ENCODE peak calls at places on chromosomes 7 and 10, in four cellular contexts. U is A549, Y is K562, M is HepG2. E is an unnamed sample.

GRCh38 chr7:66399566-66399965 is 194.4 kb downstream of the TPST1 start:
- DNase-seq in M (no peak), U (no peak), Y (no peak), E (no peak)

GRCh38 chr7:47531584-47532492 is 50.1 kb downstream of the TNS3 start:
- DNase-seq in Y (no peak), U (peak), M (no peak), E (no peak)

GRCh38 chr7:405489-406211 is 114.0 kb downstream of the PDGFA start:
- DNase-seq in U (no peak), Y (no peak), M (no peak), E (no peak)

GRCh38 chr7:137953692-137954470 is 48.0 kb downstream of the CREB3L2 start:
- DNase-seq in M (no peak), Y (peak), U (peak), E (no peak)

GRCh38 chr7:131336956-131337355 is 9.3 kb downstream of the MKLN1 start:
- DNase-seq in U (peak), Y (peak), M (peak), E (no peak)

GRCh38 chr10:1061930-1062769 is 6.0 kb downstream of the WDR37 start:
- DNase-seq in Y (no peak), U (no peak), M (no peak), E (no peak)

GRCh38 chr7:105439174-105439893 is 50.6 kb upstream of the SRPK2 start:
- DNase-seq in U (peak), Y (peak), M (peak), E (peak)

GRCh38 chr7:155995183-155995612 is 182.9 kb upstream of the SHH start:
- DNase-seq in Y (no peak), U (no peak), M (no peak), E (no peak)

GRCh38 chr10:127935115-127935561 is 28.2 kb downstream of the PTPRE start:
- DNase-seq in Y (no peak), U (no peak), M (no peak), E (no peak)

GRCh38 chr7:145718129-145718528 is 398.5 kb upstream of the CNTNAP2 start:
- DNase-seq in Y (no peak), M (no peak), U (no peak), E (peak)

GRCh38 chr7:55131421-55131929 is 112.7 kb downstream of the EGFR start:
- DNase-seq in M (peak), Y (no peak), U (no peak), E (no peak)

DNA sequence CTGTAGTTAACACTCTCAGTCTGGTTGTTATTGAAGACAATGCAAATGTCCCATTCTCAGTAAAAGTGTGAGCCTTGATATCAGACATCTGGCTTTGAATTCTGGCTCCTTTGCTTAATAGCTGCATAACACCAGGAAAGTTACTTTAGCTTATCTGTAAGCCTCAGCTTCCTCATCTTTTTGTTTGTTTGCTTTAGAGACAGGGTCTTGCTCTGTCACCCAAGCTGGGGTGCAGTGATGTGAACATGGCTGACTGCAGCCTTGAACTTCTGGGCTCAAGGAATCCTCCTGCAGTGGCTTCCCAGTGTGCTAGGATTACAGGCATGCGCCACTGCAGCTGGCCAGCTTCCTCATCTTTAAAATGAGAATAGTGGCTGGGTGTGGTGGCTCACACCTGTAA is 41.3 kb downstream of the CNNM2 start:
- DNase-seq in M (no peak), U (no peak), Y (no peak), E (no peak)
- TF ChIP-seq HMGXB4 in M (no peak), U (no peak), Y (no peak), E (no peak)

GRCh38 chr10:93456480-93456879 is 25.7 kb downstream of the MYOF start:
- DNase-seq in Y (no peak), U (no peak), M (no peak), E (no peak)

GRCh38 chr10:93454146-93454545 is 28.0 kb downstream of the MYOF start:
- DNase-seq in M (no peak), U (no peak), Y (no peak), E (no peak)

GRCh38 chr10:93451244-93451947 is 30.7 kb downstream of the MYOF start:
- DNase-seq in U (no peak), M (no peak), Y (no peak), E (no peak)

GRCh38 chr10:93447970-93448369 is 34.2 kb downstream of the MYOF start:
- DNase-seq in M (no peak), Y (no peak), U (no peak), E (no peak)

DNA sequence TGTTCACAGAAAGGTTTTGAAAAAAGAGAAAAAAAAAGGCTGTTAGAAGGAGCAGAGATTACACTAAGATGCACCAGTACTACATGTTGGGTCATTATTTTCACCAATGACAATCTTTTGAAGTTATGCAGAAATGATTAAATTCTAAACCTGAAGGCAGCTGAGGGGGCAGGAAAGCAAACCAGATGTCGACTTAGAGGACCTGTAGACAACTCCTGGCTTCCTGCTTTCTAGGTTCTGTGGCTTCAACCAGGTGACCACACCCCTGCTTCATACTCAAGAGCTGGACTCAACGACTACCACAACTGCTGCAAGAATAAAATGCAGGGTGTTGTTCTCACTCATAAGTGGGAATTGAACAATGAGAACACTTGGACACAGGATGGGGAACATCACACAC is 30.0 kb downstream of the MYOF start:
- DNase-seq in M (no peak), Y (no peak), U (no peak), E (no peak)
- TF ChIP-seq HMGXB4 in M (no peak), Y (no peak), U (no peak), E (no peak)

DNA sequence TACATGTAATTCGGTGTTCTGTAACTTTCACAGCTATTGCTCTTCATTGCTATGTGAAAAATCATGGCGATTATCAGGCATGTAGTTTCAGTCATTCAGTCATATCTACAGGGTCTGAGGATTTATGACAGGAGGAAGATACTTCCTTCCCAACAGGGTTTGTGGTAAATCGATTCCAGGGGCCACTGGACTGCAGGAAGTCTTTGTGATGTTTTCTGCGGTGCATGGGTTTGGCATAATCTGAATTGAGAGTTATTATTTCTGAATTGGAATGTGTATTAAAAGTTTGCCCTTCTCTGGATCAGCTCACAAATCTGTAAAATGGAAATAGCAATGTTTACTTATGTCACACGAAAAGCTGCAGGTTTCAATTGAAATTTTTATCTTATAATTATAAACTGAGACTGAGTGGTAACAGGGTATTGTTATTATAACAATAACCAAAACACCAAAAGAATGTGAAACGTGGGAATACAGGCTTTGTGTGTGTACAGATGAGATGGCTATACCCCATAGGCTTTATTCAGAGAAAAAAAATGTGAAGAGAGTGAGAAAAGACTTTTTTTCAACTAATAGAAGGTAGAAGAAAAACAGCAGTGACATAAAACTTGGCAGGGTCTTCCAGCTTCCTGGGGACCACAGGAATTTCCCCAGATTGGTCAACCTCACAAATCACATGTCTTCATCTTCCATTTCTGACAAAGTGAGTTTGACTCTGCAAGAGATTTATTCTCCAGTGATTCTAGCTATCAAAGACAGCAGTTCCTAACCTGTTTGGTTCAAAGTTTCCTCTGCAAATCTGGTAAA is 307.7 kb upstream of the NFE2L3 start:
- DNase-seq in M (no peak), Y (no peak), U (no peak), E (no peak)
- TF ChIP-seq HMGXB4 in M (no peak), Y (no peak), U (no peak), E (no peak)

GRCh38 chr7:75762350-75762917 is 9.6 kb downstream of the CCL26 start:
- DNase-seq in M (peak), U (peak), Y (peak), E (no peak)
- TF ChIP-seq HMGXB4 in M (no peak), U (no peak), Y (no peak), E (no peak)

DNA sequence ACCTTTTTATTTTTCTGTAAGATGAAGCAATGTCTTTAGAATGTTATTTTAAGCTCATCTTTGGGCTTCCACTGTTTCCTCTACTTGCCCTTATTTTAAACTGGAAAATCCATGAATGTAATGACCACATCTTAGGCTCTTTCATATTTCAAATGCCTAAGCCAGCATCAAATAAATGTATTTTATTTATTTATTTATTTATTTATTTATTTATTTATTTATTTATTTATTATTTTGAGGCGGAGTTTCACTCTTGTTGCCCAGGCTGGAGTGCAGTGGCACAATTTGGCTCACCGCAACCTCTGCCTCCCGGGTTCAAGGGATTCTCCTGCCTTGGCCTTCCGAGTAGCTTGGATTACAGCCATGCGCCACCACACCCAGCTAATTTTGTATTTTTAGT is 69.2 kb downstream of the HDAC9 start:
- DNase-seq in M (no peak), U (no peak), Y (no peak), E (no peak)
- TF ChIP-seq HMGXB4 in M (no peak), U (no peak), Y (no peak), E (no peak)

DNA sequence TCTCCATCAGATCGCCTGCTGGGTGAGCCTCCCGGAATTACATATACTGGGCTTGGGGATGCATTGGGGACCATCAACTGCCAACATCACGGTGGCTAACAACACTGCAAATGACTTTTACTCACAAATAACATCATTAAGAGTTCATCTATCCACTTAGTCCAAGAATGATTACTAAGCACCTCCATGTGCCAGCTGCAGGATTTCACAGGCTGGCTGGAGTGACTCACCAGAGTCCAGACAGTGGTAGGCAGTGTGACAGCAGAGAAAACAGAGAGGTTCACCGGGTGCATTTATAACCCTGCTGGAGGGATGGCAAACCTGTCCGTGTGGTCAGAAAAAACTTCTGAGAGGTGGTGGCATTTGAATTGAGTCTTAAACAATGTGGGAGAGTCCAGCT is 3.2 kb upstream of the IGFBP3 start:
- DNase-seq in U (peak), M (no peak), Y (no peak), E (no peak)
- TF ChIP-seq HMGXB4 in U (no peak), M (no peak), Y (no peak), E (no peak)

GRCh38 chr7:4159761-4160554 is 522.1 kb upstream of the FOXK1 start:
- DNase-seq in U (no peak), Y (no peak), M (no peak), E (no peak)
- TF ChIP-seq HMGXB4 in U (no peak), Y (no peak), M (no peak), E (no peak)